ENCODE peak calls at places on chromosomes 4 and X, in ten cellular contexts. O, A, P, W, H, R, X, G, U and Z are unnamed samples.

GRCh38 chr4:82868572-82868971 is 22.4 kb downstream of the SEC31A start:
- DNase-seq in U (no peak), W (no peak), R (no peak), H (no peak), G (no peak), P (no peak), O (no peak), X (no peak), A (no peak), Z (no peak)

GRCh38 chrX:134671207-134671750 is 13.0 kb upstream of the PLAC1 start:
- DNase-seq in R (no peak), O (no peak), X (no peak), P (no peak), H (peak), W (peak), U (no peak), A (no peak), G (no peak), Z (no peak)

GRCh38 chr4:146340798-146341197 is 126.5 kb downstream of the REELD1 start:
- DNase-seq in G (no peak), R (peak), O (no peak), U (no peak), H (peak), X (peak), A (peak), P (peak), W (peak), Z (no peak)

GRCh38 chr4:25862411-25863346 is at the start of gene SEL1L3:
- DNase-seq in R (no peak), O (no peak), W (no peak), U (peak), G (peak), H (no peak), A (peak), X (no peak), P (no peak), Z (no peak)

GRCh38 chrX:48957477-48957826 is at the start of gene OTUD5:
- DNase-seq in O (no peak), A (peak), H (no peak), X (no peak), U (peak), P (no peak), G (no peak), W (no peak), R (no peak), Z (no peak)

GRCh38 chr4:147924604-147925412 is 192.9 kb downstream of the ARHGAP10 start:
- DNase-seq in P (peak), A (peak), W (peak), R (peak), X (peak), H (peak), O (no peak), U (peak), G (peak), Z (no peak)

GRCh38 chr4:24473309-24473721 is 111.0 kb downstream of the DHX15 start:
- DNase-seq in G (peak), O (no peak), W (peak), P (peak), A (peak), H (peak), X (peak), R (peak), U (peak), Z (no peak)

GRCh38 chr4:8641256-8641655 is 48.7 kb downstream of the CPZ start:
- DNase-seq in H (no peak), P (no peak), G (no peak), X (no peak), W (no peak), A (no peak), U (no peak), R (no peak), O (no peak), Z (no peak)

GRCh38 chr4:93480452-93480851 is 348.1 kb upstream of the ATOH1 start:
- DNase-seq in A (no peak), R (no peak), U (no peak), W (no peak), G (no peak), P (no peak), X (no peak), O (no peak), H (no peak), Z (no peak)

GRCh38 chrX:154458954-154459829 is 1.1 kb downstream of the PLXNA3 start:
- DNase-seq in W (no peak), O (no peak), G (no peak), P (no peak), U (no peak), H (no peak), R (no peak), X (no peak), A (no peak), Z (no peak)

GRCh38 chrX:134236690-134237362 is at the start of gene CCDC160:
- DNase-seq in R (peak), W (peak), G (peak), A (peak), O (no peak), P (peak), H (peak), U (peak), X (peak), Z (no peak)

GRCh38 chr4:188992706-188993105 is 853.5 kb downstream of the TRIML1 start:
- DNase-seq in X (no peak), P (peak), R (no peak), H (peak), U (no peak), A (no peak), W (no peak), G (no peak), O (no peak), Z (no peak)

GRCh38 chr4:138405439-138405838 is 163.3 kb upstream of the SLC7A11 start:
- DNase-seq in O (no peak), R (no peak), P (no peak), X (peak), H (peak), A (no peak), W (peak), G (no peak), U (no peak), Z (no peak)

GRCh38 chr4:73068496-73069337 is 799 bp downstream of the COX18 start:
- DNase-seq in O (peak), G (no peak), U (no peak), W (peak), R (peak), X (peak), P (peak), H (peak), A (peak), Z (no peak)

GRCh38 chr4:115770046-115770543 is 656.7 kb upstream of the NDST4 start:
- DNase-seq in O (no peak), W (no peak), X (no peak), H (no peak), R (no peak), G (no peak), P (no peak), A (no peak), U (no peak), Z (no peak)

GRCh38 chrX:9498236-9498635 is 33.4 kb downstream of the TBL1X start:
- DNase-seq in R (no peak), A (no peak), H (peak), U (no peak), O (no peak), P (no peak), X (no peak), G (no peak), W (no peak), Z (no peak)

GRCh38 chr4:125390126-125390525 is 75.4 kb downstream of the FAT4 start:
- DNase-seq in G (no peak), R (peak), W (peak), X (peak), H (peak), A (no peak), P (peak), O (peak), U (no peak), Z (peak)

GRCh38 chr4:173213296-173213695 is 44.7 kb downstream of the GALNT7 start:
- DNase-seq in G (no peak), O (no peak), W (peak), X (no peak), U (no peak), H (peak), P (no peak), A (no peak), R (no peak), Z (no peak)

GRCh38 chr4:112847781-112848180 is 201.7 kb upstream of the ANK2 start:
- DNase-seq in X (no peak), H (no peak), R (no peak), O (no peak), P (no peak), U (no peak), A (no peak), W (no peak), G (no peak), Z (no peak)

GRCh38 chr4:156933633-156934258 is 37.9 kb downstream of the PDGFC start:
- DNase-seq in O (no peak), P (peak), G (no peak), X (peak), A (no peak), W (peak), U (no peak), R (peak), H (peak), Z (peak)

GRCh38 chr4:151808120-151808529 is 47.3 kb upstream of the GATB start:
- DNase-seq in W (no peak), H (no peak), G (no peak), P (peak), O (peak), X (no peak), A (no peak), R (peak), U (no peak), Z (no peak)
- H3K4me3 ChIP-seq in W (no peak), H (no peak), G (no peak), P (no peak), O (no peak), X (no peak), A (no peak), R (no peak), U (no peak), Z (no peak)

GRCh38 chr4:110290511-110290910 is 92.1 kb upstream of the ELOVL6 start:
- DNase-seq in P (no peak), O (no peak), X (no peak), R (no peak), U (no peak), G (no peak), H (no peak), W (no peak), A (no peak), Z (no peak)
- H3K4me3 ChIP-seq in P (no peak), O (no peak), X (no peak), R (no peak), U (no peak), G (no peak), H (no peak), W (no peak), A (no peak), Z (no peak)

GRCh38 chr4:2366252-2367192 is 51.9 kb downstream of the ZFYVE28 start:
- DNase-seq in P (no peak), O (no peak), W (no peak), A (no peak), G (no peak), R (no peak), U (no peak), H (no peak), X (peak), Z (no peak)

GRCh38 chr4:2364654-2365053 is 53.8 kb downstream of the ZFYVE28 start:
- DNase-seq in U (no peak), W (peak), G (no peak), O (peak), A (no peak), R (peak), X (peak), H (peak), P (peak), Z (no peak)

GRCh38 chr4:2363951-2364653 is 54.3 kb downstream of the ZFYVE28 start:
- DNase-seq in G (no peak), X (no peak), H (no peak), U (no peak), W (no peak), P (no peak), A (no peak), O (no peak), R (no peak), Z (no peak)

GRCh38 chr4:2365913-2366210 is 52.6 kb downstream of the ZFYVE28 start:
- DNase-seq in R (no peak), W (no peak), A (no peak), H (no peak), G (no peak), P (no peak), X (no peak), O (no peak), U (no peak), Z (no peak)

DNA sequence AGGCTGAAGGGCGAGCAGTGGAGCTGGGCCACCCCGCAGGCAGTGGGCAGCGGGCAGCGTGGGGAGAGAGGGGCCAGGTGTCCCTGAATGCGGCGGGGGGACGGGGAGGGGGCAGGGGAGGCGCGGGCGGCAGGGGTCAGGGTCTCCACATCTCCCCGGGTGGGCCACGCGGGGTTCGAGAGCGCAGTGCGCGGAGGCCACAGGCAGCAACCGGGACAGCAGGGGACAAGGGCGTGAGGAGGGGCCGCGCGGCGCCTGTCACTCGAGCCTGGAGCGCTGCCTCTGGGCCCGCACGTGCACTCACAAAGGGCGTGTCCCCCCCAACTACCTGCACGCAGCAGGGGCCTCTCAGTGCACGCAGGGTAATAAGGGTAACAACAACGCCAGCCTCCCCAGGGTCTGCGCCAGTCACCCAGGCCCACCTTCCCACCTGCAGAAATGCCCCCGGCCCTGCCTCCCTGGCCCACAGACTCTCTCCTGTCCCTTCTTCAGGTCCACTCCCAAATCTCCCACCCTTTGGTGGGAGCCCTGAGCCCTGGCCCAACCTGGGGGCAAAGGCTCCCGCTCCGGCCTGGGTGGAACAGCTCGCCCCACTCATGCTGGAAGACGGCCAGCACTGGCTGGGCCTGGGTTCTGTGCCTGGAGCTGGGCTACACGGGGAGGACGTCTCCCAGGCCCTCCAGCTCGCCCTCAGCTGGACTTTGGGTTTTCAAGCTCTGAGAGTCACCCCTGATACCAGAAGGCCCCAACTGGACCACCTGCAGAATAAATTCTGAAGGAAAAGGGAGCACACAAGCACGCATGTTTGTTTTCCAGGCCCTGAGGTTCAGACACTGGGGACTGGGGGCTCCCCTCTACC is 53.2 kb downstream of the ZFYVE28 start:
- DNase-seq in X (no peak), P (no peak), A (peak), O (no peak), G (no peak), W (no peak), U (no peak), H (no peak), R (no peak), Z (no peak)
- H3K4me3 ChIP-seq in X (peak), P (peak), A (no peak), O (peak), G (no peak), W (peak), U (no peak), H (peak), R (peak), Z (peak)

GRCh38 chr4:145287351-145287750 is 107.0 kb upstream of the OTUD4 start:
- DNase-seq in U (no peak), O (no peak), P (no peak), H (no peak), A (no peak), G (no peak), R (no peak), X (no peak), W (no peak), Z (no peak)

GRCh38 chr4:145285928-145286327 is 105.5 kb upstream of the OTUD4 start:
- DNase-seq in X (peak), W (peak), A (no peak), R (peak), H (peak), P (peak), U (no peak), O (no peak), G (no peak), Z (no peak)

GRCh38 chr4:145289403-145290076 is 109.2 kb upstream of the OTUD4 start:
- DNase-seq in U (no peak), X (peak), H (peak), A (no peak), W (peak), R (peak), P (peak), G (no peak), O (peak), Z (no peak)

GRCh38 chr4:145293658-145294057 is 113.3 kb upstream of the OTUD4 start:
- DNase-seq in P (peak), O (no peak), W (no peak), H (peak), U (no peak), A (no peak), R (no peak), G (no peak), X (no peak), Z (no peak)

DNA sequence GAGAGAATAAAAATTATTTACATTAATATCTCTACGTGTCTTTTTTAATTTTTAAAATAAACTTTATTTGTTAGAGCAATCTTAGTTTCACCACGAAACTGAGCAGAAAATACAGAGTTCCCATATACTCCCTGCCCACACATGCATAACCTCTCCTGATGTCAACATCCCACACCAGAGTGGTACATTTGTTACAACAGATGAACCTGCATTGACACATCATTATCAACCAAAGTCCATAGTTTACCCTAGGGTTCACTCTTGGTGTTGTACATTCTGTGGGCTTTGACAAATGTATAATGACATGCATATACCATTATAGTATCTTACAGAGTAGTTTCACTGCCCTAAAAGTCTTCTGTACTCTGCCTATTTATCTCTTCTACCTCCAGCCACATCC is 110.6 kb upstream of the OTUD4 start:
- DNase-seq in R (no peak), W (no peak), U (no peak), H (no peak), P (no peak), O (no peak), A (no peak), X (no peak), G (no peak), Z (no peak)
- H3K4me3 ChIP-seq in R (no peak), W (no peak), U (no peak), H (no peak), P (no peak), O (no peak), A (no peak), X (no peak), G (no peak), Z (no peak)

DNA sequence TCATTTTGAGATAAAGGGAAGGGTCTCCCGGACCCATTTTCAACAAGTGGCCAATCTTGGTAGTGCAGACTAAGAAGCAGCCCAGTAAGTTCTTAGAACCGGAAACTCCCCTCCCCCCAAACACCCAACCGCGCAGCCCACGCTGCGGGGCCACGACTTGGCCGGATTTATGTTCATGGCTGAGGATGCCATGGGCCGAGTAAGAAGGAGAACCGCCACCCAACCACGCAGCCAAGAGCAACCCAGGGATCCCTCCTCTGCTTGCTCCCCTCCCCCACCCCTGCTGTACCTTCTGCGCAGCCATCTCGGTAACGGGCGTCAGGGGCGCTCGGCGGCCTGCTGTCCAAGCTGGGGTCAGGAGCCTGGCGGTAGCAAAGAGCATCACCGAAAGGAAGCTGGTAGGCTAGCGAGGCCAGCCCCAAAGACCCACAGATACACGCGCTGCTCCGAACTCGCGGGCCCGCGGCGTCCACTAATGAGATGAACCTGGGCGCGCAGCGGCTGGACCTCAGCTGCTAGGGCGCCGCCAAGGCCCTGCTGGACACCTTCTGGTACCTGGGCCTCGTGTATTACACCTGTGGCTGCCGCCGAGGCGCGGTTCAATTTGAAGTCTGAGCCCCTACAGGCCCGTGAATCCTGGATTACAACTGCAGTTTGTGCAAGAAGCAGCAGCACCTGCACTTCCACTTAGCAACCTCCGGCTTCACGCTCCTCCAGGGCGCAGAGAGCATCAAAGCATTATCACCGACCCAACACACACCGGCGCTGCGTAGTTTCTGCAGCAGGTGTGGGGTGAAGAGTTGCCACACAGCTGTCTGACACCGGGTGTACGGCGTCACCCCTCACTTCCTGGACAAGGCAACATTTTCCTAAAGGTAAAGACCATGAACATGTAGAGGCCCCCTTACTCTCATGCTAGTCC is 63.4 kb downstream of the NUDT10 start:
- DNase-seq in U (peak), X (peak), O (no peak), P (no peak), G (peak), W (no peak), A (peak), H (no peak), R (no peak), Z (no peak)
- H3K4me3 ChIP-seq in U (peak), X (peak), O (peak), P (peak), G (no peak), W (peak), A (peak), H (peak), R (peak), Z (peak)

GRCh38 chrX:70476166-70476933 is 31.7 kb downstream of the DLG3 start:
- DNase-seq in G (no peak), O (no peak), W (no peak), A (peak), R (no peak), P (no peak), U (no peak), X (no peak), H (no peak), Z (no peak)
- H3K4me3 ChIP-seq in G (no peak), O (no peak), W (no peak), A (peak), R (no peak), P (no peak), U (peak), X (no peak), H (no peak), Z (no peak)

GRCh38 chr4:85913925-85914694 is 439.2 kb downstream of the ARHGAP24 start:
- DNase-seq in G (no peak), H (no peak), W (no peak), A (no peak), O (no peak), P (no peak), U (no peak), R (no peak), X (no peak), Z (no peak)
- H3K4me3 ChIP-seq in G (no peak), H (no peak), W (no peak), A (no peak), O (no peak), P (no peak), U (no peak), R (no peak), X (no peak), Z (no peak)